ENCODE peak calls at places on chromosome 9, in nine cellular contexts. D, V, X, U, H, Z, F, P and S are unnamed samples.

GRCh38 chr9:8346291-8346690 is 546.7 kb upstream of the DMAC1 start:
- DNase-seq in D (peak), V (no peak), X (no peak), U (no peak), H (no peak), Z (no peak), F (no peak), P (no peak), S (no peak)

GRCh38 chr9:107890921-107891465 is 401.4 kb upstream of the KLF4 start:
- DNase-seq in D (no peak), V (no peak), X (no peak), U (no peak), H (peak), Z (no peak), F (no peak), P (no peak), S (no peak)

GRCh38 chr9:92965759-92966517 is 18.6 kb downstream of the FGD3 start:
- DNase-seq in D (no peak), V (no peak), X (no peak), U (no peak), H (no peak), Z (no peak), F (peak), P (no peak), S (no peak)

GRCh38 chr9:31799953-31800609 is 584.4 kb upstream of the ACO1 start:
- DNase-seq in D (no peak), V (peak), X (peak), U (no peak), H (peak), Z (peak), F (no peak), P (no peak), S (no peak)

GRCh38 chr9:92223758-92224157 is 69.7 kb downstream of the IARS1 start:
- DNase-seq in D (no peak), V (no peak), X (no peak), U (no peak), H (no peak), Z (no peak), F (no peak), P (no peak), S (no peak)

GRCh38 chr9:10479172-10479571 is 133.6 kb downstream of the PTPRD start:
- DNase-seq in D (no peak), V (peak), X (no peak), U (no peak), H (peak), Z (no peak), F (no peak), P (no peak), S (no peak)

GRCh38 chr9:13688990-13689600 is 409.6 kb upstream of the MPDZ start:
- DNase-seq in D (no peak), V (no peak), X (no peak), U (no peak), H (peak), Z (no peak), F (no peak), P (no peak), S (no peak)

GRCh38 chr9:97773091-97773490 is 76.0 kb upstream of the XPA start:
- DNase-seq in D (no peak), V (no peak), X (no peak), U (no peak), H (peak), Z (no peak), F (no peak), P (no peak), S (no peak)

GRCh38 chr9:117121331-117121730 is 293.5 kb downstream of the ASTN2 start:
- DNase-seq in D (no peak), V (no peak), X (no peak), U (peak), H (no peak), Z (no peak), F (no peak), P (no peak), S (no peak)

GRCh38 chr9:36903541-36904435 is 130.3 kb downstream of the PAX5 start:
- DNase-seq in D (peak), V (peak), X (no peak), U (no peak), H (peak), Z (peak), F (no peak), P (no peak), S (no peak)

GRCh38 chr9:13264788-13265187 is 14.7 kb downstream of the MPDZ start:
- DNase-seq in D (no peak), V (no peak), X (no peak), U (peak), H (no peak), Z (no peak), F (no peak), P (no peak), S (no peak)

GRCh38 chr9:136821333-136822031 is 13.7 kb downstream of the RABL6 start:
- DNase-seq in D (no peak), V (no peak), X (no peak), U (no peak), H (no peak), Z (no peak), F (no peak), P (no peak), S (no peak)

GRCh38 chr9:91740713-91741112 is 209.3 kb downstream of the ROR2 start:
- DNase-seq in D (no peak), V (no peak), X (no peak), U (no peak), H (no peak), Z (no peak), F (no peak), P (no peak), S (no peak)

GRCh38 chr9:16670791-16671190 is 199.7 kb downstream of the BNC2 start:
- DNase-seq in D (no peak), V (no peak), X (no peak), U (no peak), H (no peak), Z (no peak), F (no peak), P (no peak), S (no peak)

GRCh38 chr9:17752021-17752420 is 173.2 kb downstream of the SH3GL2 start:
- DNase-seq in D (no peak), V (no peak), X (no peak), U (no peak), H (no peak), Z (no peak), F (no peak), P (no peak), S (no peak)

GRCh38 chr9:114279693-114280092 is 43.2 kb upstream of the ORM1 start:
- DNase-seq in D (no peak), V (no peak), X (no peak), U (no peak), H (no peak), Z (no peak), F (no peak), P (no peak), S (no peak)

GRCh38 chr9:83919111-83919510 is 2.1 kb downstream of the KIF27 start:
- DNase-seq in D (no peak), V (no peak), X (no peak), U (no peak), H (no peak), Z (no peak), F (no peak), P (no peak), S (no peak)

GRCh38 chr9:83920469-83920941 is 727 bp downstream of the KIF27 start:
- DNase-seq in D (no peak), V (peak), X (no peak), U (peak), H (peak), Z (no peak), F (peak), P (no peak), S (peak)

GRCh38 chr9:83920942-83921707 is at the start of gene KIF27:
- DNase-seq in D (peak), V (peak), X (peak), U (peak), H (peak), Z (peak), F (peak), P (peak), S (peak)
- TF ChIP-seq CTCF in D (peak), V (peak), X (peak), U (peak), H (peak), Z (peak), F (peak), P (peak), S (peak)

GRCh38 chr9:112659906-112660305 is 58.0 kb downstream of the INIP start:
- DNase-seq in D (no peak), V (no peak), X (no peak), U (no peak), H (no peak), Z (no peak), F (no peak), P (no peak), S (no peak)

GRCh38 chr9:112669326-112669725 is 48.6 kb downstream of the INIP start:
- DNase-seq in D (no peak), V (no peak), X (no peak), U (no peak), H (no peak), Z (no peak), F (no peak), P (no peak), S (no peak)

GRCh38 chr9:112664541-112664940 is 53.4 kb downstream of the INIP start:
- DNase-seq in D (peak), V (no peak), X (no peak), U (no peak), H (no peak), Z (no peak), F (no peak), P (no peak), S (no peak)

GRCh38 chr9:112663681-112664080 is 54.2 kb downstream of the INIP start:
- DNase-seq in D (no peak), V (no peak), X (no peak), U (no peak), H (no peak), Z (no peak), F (no peak), P (no peak), S (no peak)

GRCh38 chr9:112665347-112665746 is 52.6 kb downstream of the INIP start:
- DNase-seq in D (peak), V (no peak), X (no peak), U (no peak), H (peak), Z (peak), F (no peak), P (no peak), S (peak)
- TF ChIP-seq CTCF in D (peak), V (peak), X (peak), U (no peak), H (peak), Z (peak), F (peak), P (peak), S (no peak)

DNA sequence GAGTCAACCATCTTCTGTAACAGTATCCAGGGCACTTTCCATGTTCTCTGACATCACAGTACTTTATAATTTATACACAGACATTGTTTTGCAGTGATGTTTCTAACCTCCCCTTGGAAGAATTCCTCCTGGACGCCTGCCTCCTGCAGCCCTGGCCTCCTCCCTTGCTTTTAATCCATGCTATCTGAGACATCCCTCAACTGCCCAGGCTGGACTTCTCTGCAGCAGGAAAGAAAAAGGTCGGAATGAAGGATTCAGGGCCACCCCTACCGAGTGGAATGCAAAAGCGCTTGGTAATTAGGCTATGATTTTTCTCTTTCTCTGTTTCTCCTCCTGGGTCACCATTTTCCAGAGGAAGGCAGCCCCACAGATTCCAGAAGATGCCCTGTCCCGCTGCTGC is 47.0 kb upstream of the SHC3 start:
- DNase-seq in D (no peak), V (no peak), X (no peak), U (no peak), H (no peak), Z (no peak), F (no peak), P (no peak), S (no peak)
- TF ChIP-seq CTCF in D (no peak), V (no peak), X (no peak), U (no peak), H (no peak), Z (no peak), F (no peak), P (no peak), S (no peak)

GRCh38 chr9:28946648-28947047 is 1373.4 kb upstream of the C9orf72 start:
- DNase-seq in D (no peak), V (no peak), X (no peak), U (no peak), H (peak), Z (no peak), F (no peak), P (no peak), S (no peak)

GRCh38 chr9:28956111-28956880 is 1383.0 kb upstream of the C9orf72 start:
- DNase-seq in D (no peak), V (no peak), X (no peak), U (no peak), H (no peak), Z (no peak), F (no peak), P (no peak), S (no peak)

DNA sequence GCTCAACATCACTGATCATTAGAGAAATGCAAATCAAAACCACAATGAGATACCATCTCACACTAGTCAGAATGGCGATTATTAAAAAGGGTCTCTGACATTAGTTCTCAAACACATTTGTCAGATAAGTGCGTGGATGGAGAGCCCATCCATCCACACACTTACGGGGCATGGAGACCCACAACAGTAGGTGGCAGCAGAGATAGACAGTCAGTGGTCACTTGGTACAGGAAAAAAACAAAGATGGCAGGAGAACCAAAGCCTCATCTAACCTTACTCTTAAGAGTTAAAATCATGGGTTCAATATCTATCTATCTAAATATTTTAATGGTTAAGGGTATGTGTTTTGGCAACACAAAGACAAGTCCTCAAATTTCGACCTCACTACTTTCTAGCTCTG is 1378.7 kb upstream of the C9orf72 start:
- DNase-seq in D (no peak), V (peak), X (no peak), U (no peak), H (no peak), Z (peak), F (no peak), P (no peak), S (peak)
- TF ChIP-seq CTCF in D (no peak), V (peak), X (peak), U (no peak), H (peak), Z (peak), F (no peak), P (no peak), S (peak)

GRCh38 chr9:123073441-123073840 is 40.0 kb downstream of the GPR21 start:
- DNase-seq in D (no peak), V (no peak), X (no peak), U (no peak), H (no peak), Z (peak), F (no peak), P (no peak), S (no peak)
- TF ChIP-seq CTCF in D (no peak), V (no peak), X (no peak), U (no peak), H (no peak), Z (no peak), F (no peak), P (no peak), S (no peak)